ENCODE peak calls at places on chromosomes 7 and 10, in five cellular contexts. N is mammary epithelial cell, O is psoas muscle, V is heart left ventricle, D is brain microvascular endothelial cell. Q is an unnamed sample.

GRCh38 chr7:33040803-33041516 is 21.6 kb downstream of the NT5C3A start:
- DNase-seq in N (peak; percentile 90), O (no peak), V (peak; percentile 37), D (no peak), Q (peak; percentile 61)

GRCh38 chr7:5425507-5426225 is 2.0 kb upstream of the TNRC18 start:
- DNase-seq in N (peak; percentile 77), O (peak; percentile 69), V (peak; percentile 81), D (peak; percentile 72), Q (peak; percentile 90)

GRCh38 chr10:100566561-100566960 is 30.8 kb downstream of the HIF1AN start:
- DNase-seq in N (no peak), O (no peak), V (no peak), D (no peak), Q (no peak)

GRCh38 chr10:110168601-110169481 is 38.6 kb upstream of the MXI1 start:
- DNase-seq in N (no peak), O (no peak), V (no peak), D (no peak), Q (no peak)

GRCh38 chr10:86225098-86225782 is 141.4 kb downstream of the GRID1 start:
- DNase-seq in N (peak; percentile 9), O (no peak), V (no peak), D (peak; percentile 22), Q (no peak)

GRCh38 chr10:117131390-117132327 is 6.4 kb downstream of the VAX1 start:
- DNase-seq in N (no peak), O (no peak), V (no peak), D (no peak), Q (no peak)

GRCh38 chr7:3217166-3217565 is 83.9 kb upstream of the SDK1 start:
- DNase-seq in N (no peak), O (no peak), V (peak; percentile 56), D (peak; percentile 89), Q (no peak)

GRCh38 chr7:8131694-8132605 is 130.0 kb downstream of the ICA1 start:
- DNase-seq in N (no peak), O (no peak), V (no peak), D (no peak), Q (no peak)

GRCh38 chr10:113524539-113525490 is 28.0 kb upstream of the HABP2 start:
- DNase-seq in N (no peak), O (no peak), V (no peak), D (peak; percentile 5), Q (peak; percentile 16)

GRCh38 chr10:71667374-71667750 is 52.2 kb downstream of the C10orf105 start:
- DNase-seq in N (no peak), O (no peak), V (no peak), D (no peak), Q (no peak)

GRCh38 chr7:143290293-143290692 is 2.1 kb downstream of the CASP2 start:
- DNase-seq in N (no peak), O (no peak), V (no peak), D (no peak), Q (no peak)

GRCh38 chr10:130350996-130351395 is 214.8 kb downstream of the GLRX3 start:
- DNase-seq in N (no peak), O (no peak), V (no peak), D (no peak), Q (no peak)

GRCh38 chr7:20508109-20508508 is 107.4 kb upstream of the ABCB5 start:
- DNase-seq in N (peak; percentile 27), O (no peak), V (no peak), D (no peak), Q (no peak)
- TF ChIP-seq CTCF in N (peak; percentile 25), O (no peak), V (no peak), D (no peak), Q (no peak)

DNA sequence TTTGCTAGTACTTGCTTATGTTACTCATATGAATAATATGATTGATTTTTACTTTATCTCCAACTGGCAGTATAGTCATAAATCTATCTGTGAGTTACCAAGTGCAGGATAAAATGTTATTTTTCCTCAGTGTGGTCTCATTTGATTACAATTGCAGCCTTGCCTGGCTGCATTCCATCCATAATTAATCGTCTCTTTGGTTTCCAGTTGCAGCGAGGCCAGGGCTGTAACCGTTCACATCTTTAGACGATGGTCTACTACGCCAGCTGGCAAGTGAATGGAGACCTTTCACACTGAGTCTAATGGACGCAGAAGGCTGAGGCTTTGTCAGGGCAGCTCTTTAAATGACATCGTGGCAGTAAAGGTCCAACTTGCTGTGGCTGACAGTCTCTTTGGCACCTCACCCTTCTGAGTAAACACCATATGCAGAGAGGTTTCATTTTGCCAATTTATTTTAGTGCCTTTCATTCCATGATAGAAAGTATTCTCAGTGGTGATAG is 84.0 kb downstream of the ARL4A start:
- DNase-seq in N (peak; percentile 6), O (no peak), V (peak; percentile 36), D (no peak), Q (no peak)
- H3K4me3 ChIP-seq in N (no peak overlapping the region), O (peak overlapping the region; percentile 26), V (peak overlapping the region; percentile 35), D (no peak overlapping the region), Q (no peak overlapping the region)

GRCh38 chr7:141272417-141272816 is 198.6 kb downstream of the TMEM178B start:
- DNase-seq in N (no peak), O (no peak), V (no peak), D (no peak), Q (no peak)
- TF ChIP-seq CTCF in N (peak; percentile 10), O (no peak), V (no peak), D (no peak), Q (no peak)

GRCh38 chr10:88881335-88881734 is 1.3 kb downstream of the STAMBPL1 start:
- DNase-seq in N (no peak), O (no peak), V (no peak), D (no peak), Q (no peak)

GRCh38 chr10:88880287-88881094 is 446 bp downstream of the STAMBPL1 start:
- DNase-seq in N (peak; percentile 83), O (peak; percentile 89), V (peak; percentile 87), D (peak; percentile 62), Q (peak; percentile 79)

GRCh38 chr10:88881922-88882645 is 2.0 kb downstream of the STAMBPL1 start:
- DNase-seq in N (no peak), O (no peak), V (no peak), D (no peak), Q (no peak)

GRCh38 chr10:88886557-88886956 is 6.5 kb downstream of the STAMBPL1 start:
- DNase-seq in N (no peak), O (no peak), V (no peak), D (no peak), Q (no peak)

DNA sequence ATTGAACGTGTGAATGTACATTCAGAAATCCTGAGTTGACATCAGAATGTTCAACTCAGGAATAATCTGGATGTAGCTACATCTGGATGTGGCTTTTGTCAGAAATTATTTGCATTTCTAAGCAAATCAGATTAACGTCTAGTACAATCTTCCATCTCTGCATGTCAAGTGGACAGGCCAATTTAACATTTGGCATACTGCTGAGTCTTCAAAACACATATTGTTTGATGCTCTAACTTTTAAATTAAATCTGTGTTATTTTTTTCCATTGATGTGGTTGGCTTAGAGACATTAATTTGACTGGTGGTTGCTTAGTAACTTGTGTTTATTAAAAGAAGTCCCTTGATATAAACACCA is 3.4 kb downstream of the STAMBPL1 start:
- DNase-seq in N (no peak), O (no peak), V (no peak), D (no peak), Q (no peak)
- H3K4me3 ChIP-seq in N (no peak overlapping the region), O (no peak overlapping the region), V (no peak overlapping the region), D (no peak overlapping the region), Q (no peak overlapping the region)

DNA sequence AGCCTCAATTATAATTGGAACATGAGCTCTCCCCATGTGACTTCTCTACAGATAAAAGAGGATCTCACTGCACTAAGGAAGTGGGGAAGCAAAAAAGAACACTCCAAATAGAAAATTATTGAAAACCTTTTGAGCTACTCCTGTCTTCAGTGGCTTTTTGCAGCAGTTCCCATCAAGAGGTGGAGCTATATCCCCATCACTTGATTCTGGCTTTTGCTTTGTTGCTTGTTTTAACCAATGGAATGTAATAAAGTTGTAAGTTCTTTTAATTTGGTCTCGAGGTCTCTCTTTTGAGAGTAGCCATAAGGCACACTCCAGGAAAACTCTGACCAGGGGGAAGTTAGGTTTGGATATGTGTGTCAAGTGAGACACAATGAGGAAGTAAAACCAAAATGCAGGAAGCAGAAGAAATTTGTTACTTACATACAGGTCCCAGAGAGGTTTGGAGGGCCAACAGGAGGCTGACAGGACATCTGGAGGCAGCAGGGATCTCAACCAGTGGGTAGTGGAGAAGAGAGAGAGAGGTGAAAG is 569.4 kb downstream of the HTR7 start:
- DNase-seq in N (peak; percentile 29), O (no peak), V (no peak), D (peak; percentile 56), Q (peak; percentile 69)
- TF ChIP-seq CTCF in N (peak; percentile 56), O (no peak), V (no peak), D (peak; percentile 66), Q (peak; percentile 50)